ENCODE peak calls at places on chromosomes 5 and 9, in eight cellular contexts. One of them, this sample, is unnamed.
A peak's percentile ranks its signal among the peaks of the same experiment; 100 is the strongest.

GRCh38 chr9:79193001-79193400 is 378.8 kb upstream of the TLE4 start:
- DNase-seq in ovary: no peak
- DNase-seq in prostate gland: no peak
- DNase-seq in sigmoid colon: no peak
- DNase-seq in right lobe of liver: no peak
- DNase-seq in HCT116: no peak
- DNase-seq in A549: no peak
- DNase-seq in esophagus squamous epithelium: no peak
- DNase-seq in this sample: no peak

GRCh38 chr5:1652873-1653707 is 129.3 kb upstream of the LPCAT1 start:
- DNase-seq in ovary: no peak
- DNase-seq in prostate gland: no peak
- DNase-seq in sigmoid colon: no peak
- DNase-seq in right lobe of liver: no peak
- DNase-seq in HCT116: no peak
- DNase-seq in A549: no peak
- DNase-seq in esophagus squamous epithelium: no peak
- DNase-seq in this sample: no peak

GRCh38 chr5:136629125-136629790 is 263.9 kb upstream of the TRPC7 start:
- DNase-seq in ovary: no peak
- DNase-seq in prostate gland: no peak
- DNase-seq in sigmoid colon: no peak
- DNase-seq in right lobe of liver: no peak
- DNase-seq in HCT116: no peak
- DNase-seq in A549: no peak
- DNase-seq in esophagus squamous epithelium: no peak
- DNase-seq in this sample: peak; percentile 91

GRCh38 chr9:38338359-38339014 is 54.0 kb upstream of the ALDH1B1 start:
- DNase-seq in ovary: no peak
- DNase-seq in prostate gland: no peak
- DNase-seq in sigmoid colon: peak; percentile 15
- DNase-seq in right lobe of liver: no peak
- DNase-seq in HCT116: no peak
- DNase-seq in A549: no peak
- DNase-seq in esophagus squamous epithelium: no peak
- DNase-seq in this sample: no peak

GRCh38 chr9:129403743-129404620 is 216.9 kb downstream of the C9orf50 start:
- DNase-seq in ovary: no peak
- DNase-seq in prostate gland: no peak
- DNase-seq in sigmoid colon: no peak
- DNase-seq in right lobe of liver: peak; percentile 49
- DNase-seq in HCT116: no peak
- DNase-seq in A549: no peak
- DNase-seq in esophagus squamous epithelium: no peak
- DNase-seq in this sample: no peak

GRCh38 chr5:119570935-119571334 is 58.4 kb upstream of the FAM170A start:
- DNase-seq in ovary: no peak
- DNase-seq in prostate gland: no peak
- DNase-seq in sigmoid colon: no peak
- DNase-seq in right lobe of liver: no peak
- DNase-seq in HCT116: no peak
- DNase-seq in A549: no peak
- DNase-seq in esophagus squamous epithelium: no peak
- DNase-seq in this sample: no peak

GRCh38 chr5:169628891-169629290 is 8.2 kb upstream of the DOCK2 start:
- DNase-seq in ovary: no peak
- DNase-seq in prostate gland: no peak
- DNase-seq in sigmoid colon: no peak
- DNase-seq in right lobe of liver: no peak
- DNase-seq in HCT116: no peak
- DNase-seq in A549: no peak
- DNase-seq in esophagus squamous epithelium: no peak
- DNase-seq in this sample: no peak

GRCh38 chr9:88819471-88819870 is 171.8 kb upstream of the S1PR3 start:
- DNase-seq in ovary: no peak
- DNase-seq in prostate gland: no peak
- DNase-seq in sigmoid colon: no peak
- DNase-seq in right lobe of liver: no peak
- DNase-seq in HCT116: no peak
- DNase-seq in A549: no peak
- DNase-seq in esophagus squamous epithelium: no peak
- DNase-seq in this sample: no peak

GRCh38 chr9:12604154-12604825 is 88.9 kb upstream of the TYRP1 start:
- DNase-seq in ovary: no peak
- DNase-seq in prostate gland: no peak
- DNase-seq in sigmoid colon: no peak
- DNase-seq in right lobe of liver: no peak
- DNase-seq in HCT116: no peak
- DNase-seq in A549: peak; percentile 5
- DNase-seq in esophagus squamous epithelium: no peak
- DNase-seq in this sample: no peak

GRCh38 chr5:124824637-124825158 is 78.3 kb upstream of the ZNF608 start:
- DNase-seq in ovary: no peak
- DNase-seq in prostate gland: no peak
- DNase-seq in sigmoid colon: no peak
- DNase-seq in right lobe of liver: no peak
- DNase-seq in HCT116: no peak
- DNase-seq in A549: peak; percentile 28
- DNase-seq in esophagus squamous epithelium: no peak
- DNase-seq in this sample: no peak

GRCh38 chr5:79074641-79075040 is 5.1 kb downstream of the BHMT2 start:
- DNase-seq in ovary: no peak
- DNase-seq in prostate gland: no peak
- DNase-seq in sigmoid colon: no peak
- DNase-seq in right lobe of liver: no peak
- DNase-seq in HCT116: no peak
- DNase-seq in A549: peak; percentile 6
- DNase-seq in esophagus squamous epithelium: no peak
- DNase-seq in this sample: no peak

GRCh38 chr5:97127727-97128126 is 14.7 kb downstream of the LIX1 start:
- DNase-seq in ovary: no peak
- DNase-seq in prostate gland: no peak
- DNase-seq in sigmoid colon: no peak
- DNase-seq in right lobe of liver: no peak
- DNase-seq in HCT116: no peak
- DNase-seq in A549: no peak
- DNase-seq in esophagus squamous epithelium: no peak
- DNase-seq in this sample: no peak

GRCh38 chr5:17219006-17219422 is 1.6 kb downstream of the BASP1 start:
- DNase-seq in ovary: no peak
- DNase-seq in prostate gland: peak; percentile 17
- DNase-seq in sigmoid colon: no peak
- DNase-seq in right lobe of liver: no peak
- DNase-seq in HCT116: no peak
- DNase-seq in A549: peak; percentile 61
- DNase-seq in esophagus squamous epithelium: no peak
- DNase-seq in this sample: peak; percentile 24

GRCh38 chr5:135332519-135333150 is 66.4 kb downstream of the MACROH2A1 start:
- DNase-seq in ovary: no peak
- DNase-seq in prostate gland: no peak
- DNase-seq in sigmoid colon: no peak
- DNase-seq in right lobe of liver: no peak
- DNase-seq in HCT116: peak; percentile 49
- DNase-seq in A549: peak; percentile 68
- DNase-seq in esophagus squamous epithelium: no peak
- DNase-seq in this sample: no peak

GRCh38 chr9:105275938-105276337 is 31.5 kb downstream of the SLC44A1 start:
- DNase-seq in ovary: no peak
- DNase-seq in prostate gland: no peak
- DNase-seq in sigmoid colon: no peak
- DNase-seq in right lobe of liver: no peak
- DNase-seq in HCT116: no peak
- DNase-seq in A549: no peak
- DNase-seq in esophagus squamous epithelium: no peak
- DNase-seq in this sample: peak; percentile 17

GRCh38 chr9:37410354-37410861 is 12.1 kb upstream of the GRHPR start:
- DNase-seq in ovary: no peak
- DNase-seq in prostate gland: no peak
- DNase-seq in sigmoid colon: no peak
- DNase-seq in right lobe of liver: no peak
- DNase-seq in HCT116: no peak
- DNase-seq in A549: no peak
- DNase-seq in esophagus squamous epithelium: no peak
- DNase-seq in this sample: no peak

GRCh38 chr5:150596313-150596712 is 44.1 kb upstream of the SYNPO start:
- DNase-seq in ovary: no peak
- DNase-seq in prostate gland: no peak
- DNase-seq in sigmoid colon: no peak
- DNase-seq in right lobe of liver: no peak
- DNase-seq in HCT116: no peak
- DNase-seq in A549: no peak
- DNase-seq in esophagus squamous epithelium: no peak
- DNase-seq in this sample: no peak

GRCh38 chr5:141272906-141273305 is 27.7 kb downstream of the PCDHB15 start:
- DNase-seq in ovary: no peak
- DNase-seq in prostate gland: no peak
- DNase-seq in sigmoid colon: no peak
- DNase-seq in right lobe of liver: no peak
- DNase-seq in HCT116: no peak
- DNase-seq in A549: peak; percentile 7
- DNase-seq in esophagus squamous epithelium: no peak
- DNase-seq in this sample: no peak

GRCh38 chr5:14443665-14444064 is 137.9 kb upstream of the OTULINL start:
- DNase-seq in ovary: no peak
- DNase-seq in prostate gland: peak; percentile 28
- DNase-seq in sigmoid colon: no peak
- DNase-seq in right lobe of liver: no peak
- DNase-seq in HCT116: no peak
- DNase-seq in A549: no peak
- DNase-seq in esophagus squamous epithelium: no peak
- DNase-seq in this sample: no peak

GRCh38 chr5:36152324-36153298 is 700 bp downstream of the SKP2 start:
- DNase-seq in ovary: no peak
- DNase-seq in prostate gland: no peak
- DNase-seq in sigmoid colon: no peak
- DNase-seq in right lobe of liver: no peak
- DNase-seq in HCT116: no peak
- DNase-seq in A549: no peak
- DNase-seq in esophagus squamous epithelium: no peak
- DNase-seq in this sample: no peak

GRCh38 chr9:90523953-90524352 is 118.7 kb downstream of the DIRAS2 start:
- DNase-seq in ovary: no peak
- DNase-seq in prostate gland: no peak
- DNase-seq in sigmoid colon: no peak
- DNase-seq in right lobe of liver: no peak
- DNase-seq in HCT116: no peak
- DNase-seq in A549: no peak
- DNase-seq in esophagus squamous epithelium: no peak
- DNase-seq in this sample: peak; percentile 51

GRCh38 chr9:137745541-137745991 is 126.8 kb downstream of the EHMT1 start:
- DNase-seq in ovary: no peak
- DNase-seq in prostate gland: peak; percentile 40
- DNase-seq in sigmoid colon: no peak
- DNase-seq in right lobe of liver: no peak
- DNase-seq in HCT116: peak; percentile 19
- DNase-seq in A549: peak; percentile 58
- DNase-seq in esophagus squamous epithelium: no peak
- DNase-seq in this sample: peak; percentile 35

GRCh38 chr9:133585481-133586367 is 23.5 kb downstream of the FAM163B start:
- DNase-seq in ovary: no peak
- DNase-seq in prostate gland: no peak
- DNase-seq in sigmoid colon: no peak
- DNase-seq in right lobe of liver: no peak
- DNase-seq in HCT116: no peak
- DNase-seq in A549: no peak
- DNase-seq in esophagus squamous epithelium: no peak
- DNase-seq in this sample: no peak

GRCh38 chr5:106172681-106173532 is 1497.8 kb downstream of the EFNA5 start:
- DNase-seq in ovary: no peak
- DNase-seq in prostate gland: no peak
- DNase-seq in sigmoid colon: no peak
- DNase-seq in right lobe of liver: no peak
- DNase-seq in HCT116: no peak
- DNase-seq in A549: no peak
- DNase-seq in esophagus squamous epithelium: no peak
- DNase-seq in this sample: no peak

GRCh38 chr9:124452841-124453585 is 2.8 kb downstream of the ADGRD2 start:
- DNase-seq in ovary: no peak
- DNase-seq in prostate gland: no peak
- DNase-seq in sigmoid colon: peak; percentile 19
- DNase-seq in right lobe of liver: peak; percentile 53
- DNase-seq in HCT116: no peak
- DNase-seq in A549: no peak
- DNase-seq in esophagus squamous epithelium: no peak
- DNase-seq in this sample: no peak

GRCh38 chr5:10639846-10640368 is 76.0 kb downstream of the ANKRD33B start:
- DNase-seq in ovary: no peak
- DNase-seq in prostate gland: no peak
- DNase-seq in sigmoid colon: no peak
- DNase-seq in right lobe of liver: no peak
- DNase-seq in HCT116: no peak
- DNase-seq in A549: no peak
- DNase-seq in esophagus squamous epithelium: no peak
- DNase-seq in this sample: no peak
- H3K4me1 ChIP-seq in ovary: no peaks in the 10 kb centered on the region
- H3K4me1 ChIP-seq in prostate gland: no peaks in the 10 kb centered on the region
- H3K4me1 ChIP-seq in sigmoid colon: no peaks in the 10 kb centered on the region
- H3K4me1 ChIP-seq in right lobe of liver: no peaks in the 10 kb centered on the region
- H3K4me1 ChIP-seq in HCT116: peaks cover 17% of the 10 kb centered on the region
- H3K4me1 ChIP-seq in A549: no peaks in the 10 kb centered on the region
- H3K4me1 ChIP-seq in esophagus squamous epithelium: no peaks in the 10 kb centered on the region
- H3K4me1 ChIP-seq in this sample: no peaks in the 10 kb centered on the region

DNA sequence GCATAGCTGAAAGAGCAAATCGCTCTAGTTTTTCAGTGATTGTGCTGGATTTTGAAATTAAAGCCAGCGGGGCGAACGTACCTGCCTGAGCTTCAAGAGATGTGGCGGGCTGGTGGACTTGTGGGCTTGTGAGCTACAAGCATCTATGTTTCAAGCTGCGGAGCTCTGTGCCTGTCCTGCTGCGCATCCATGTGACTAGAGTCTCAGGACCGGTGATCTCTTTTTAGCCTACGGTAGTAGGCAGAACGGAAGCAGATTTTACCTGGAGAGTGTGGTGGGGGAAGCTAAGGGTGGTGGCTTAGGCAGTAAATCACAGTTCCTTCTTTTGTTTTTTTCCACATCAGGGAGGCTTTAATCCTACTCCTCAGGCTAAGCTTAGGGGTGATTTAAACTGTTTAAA is 193.7 kb downstream of the SREK1 start:
- DNase-seq in ovary: no peak
- DNase-seq in prostate gland: no peak
- DNase-seq in sigmoid colon: no peak
- DNase-seq in right lobe of liver: no peak
- DNase-seq in HCT116: no peak
- DNase-seq in A549: no peak
- DNase-seq in esophagus squamous epithelium: no peak
- DNase-seq in this sample: no peak
- TF ChIP-seq POLR2A in ovary: no peak
- TF ChIP-seq POLR2A in prostate gland: no peak
- TF ChIP-seq POLR2A in sigmoid colon: no peak
- TF ChIP-seq POLR2A in right lobe of liver: no peak
- TF ChIP-seq POLR2A in HCT116: no peak
- TF ChIP-seq POLR2A in A549: no peak
- TF ChIP-seq POLR2A in esophagus squamous epithelium: no peak
- TF ChIP-seq POLR2A in this sample: no peak

GRCh38 chr5:9601055-9601739 is 29.0 kb downstream of the TAS2R1 start:
- DNase-seq in ovary: no peak
- DNase-seq in prostate gland: no peak
- DNase-seq in sigmoid colon: no peak
- DNase-seq in right lobe of liver: no peak
- DNase-seq in HCT116: no peak
- DNase-seq in A549: no peak
- DNase-seq in esophagus squamous epithelium: no peak
- DNase-seq in this sample: no peak
- H3K4me1 ChIP-seq in ovary: no peaks in the 10 kb centered on the region
- H3K4me1 ChIP-seq in prostate gland: no peaks in the 10 kb centered on the region
- H3K4me1 ChIP-seq in sigmoid colon: no peaks in the 10 kb centered on the region
- H3K4me1 ChIP-seq in right lobe of liver: peaks cover 10% of the 10 kb centered on the region
- H3K4me1 ChIP-seq in HCT116: no peaks in the 10 kb centered on the region
- H3K4me1 ChIP-seq in A549: no peaks in the 10 kb centered on the region
- H3K4me1 ChIP-seq in esophagus squamous epithelium: no peaks in the 10 kb centered on the region
- H3K4me1 ChIP-seq in this sample: no peaks in the 10 kb centered on the region

GRCh38 chr5:149452665-149453617 is 73.8 kb upstream of the IL17B start:
- DNase-seq in ovary: peak; percentile 77
- DNase-seq in prostate gland: no peak
- DNase-seq in sigmoid colon: peak; percentile 93
- DNase-seq in right lobe of liver: no peak
- DNase-seq in HCT116: no peak
- DNase-seq in A549: peak; percentile 48
- DNase-seq in esophagus squamous epithelium: no peak
- DNase-seq in this sample: no peak
- TF ChIP-seq POLR2A in ovary: no peak
- TF ChIP-seq POLR2A in prostate gland: no peak
- TF ChIP-seq POLR2A in sigmoid colon: no peak
- TF ChIP-seq POLR2A in right lobe of liver: no peak
- TF ChIP-seq POLR2A in HCT116: no peak
- TF ChIP-seq POLR2A in A549: no peak
- TF ChIP-seq POLR2A in esophagus squamous epithelium: no peak
- TF ChIP-seq POLR2A in this sample: no peak